ENCODE peak calls at places on chromosomes 4 and X, in eight cellular contexts. A, N, T, W, H, X, D and S are unnamed samples.
A peak's percentile ranks its signal among the peaks of the same experiment; 100 is the strongest.

GRCh38 chr4:18439306-18439705 is 417.8 kb upstream of the LCORL start:
- DNase-seq in W (no peak), A (no peak), N (no peak), X (no peak), H (no peak), T (no peak), D (no peak), S (no peak)

GRCh38 chrX:23790147-23790497 is 7.1 kb downstream of the SAT1 start:
- DNase-seq in H (no peak), A (no peak), X (no peak), T (no peak), D (no peak), W (no peak), N (no peak), S (no peak)

GRCh38 chrX:65587616-65588526 is 53.3 kb upstream of the LAS1L start:
- DNase-seq in T (peak; percentile 16), A (peak; percentile 57), W (peak; percentile 80), D (peak; percentile 86), H (peak; percentile 78), X (no peak), N (peak; percentile 58), S (no peak)

GRCh38 chr4:4502694-4503311 is 39.0 kb downstream of the STX18 start:
- DNase-seq in H (no peak), N (peak; percentile 90), T (no peak), X (no peak), W (no peak), D (no peak), A (peak; percentile 13), S (no peak)

GRCh38 chrX:34873500-34874225 is 68.9 kb upstream of the FAM47B start:
- DNase-seq in D (no peak), A (no peak), H (peak; percentile 25), W (no peak), X (no peak), N (peak; percentile 81), T (no peak), S (no peak)

GRCh38 chrX:85084770-85085393 is 81.2 kb downstream of the APOOL start:
- DNase-seq in T (peak; percentile 8), D (no peak), X (no peak), N (peak; percentile 57), H (peak; percentile 55), W (no peak), A (peak; percentile 23), S (no peak)

GRCh38 chrX:70049925-70050324 is at the start of gene AWAT2:
- DNase-seq in X (no peak), N (no peak), T (no peak), H (peak; percentile 12), D (no peak), A (no peak), W (no peak), S (no peak)

GRCh38 chrX:104330966-104331365 is 76.2 kb upstream of the ESX1 start:
- DNase-seq in A (no peak), T (no peak), D (no peak), X (no peak), N (peak; percentile 54), H (peak; percentile 63), W (no peak), S (no peak)

GRCh38 chr4:55255171-55255570 is 90.9 kb upstream of the SRD5A3 start:
- DNase-seq in D (no peak), T (no peak), X (peak; percentile 8), H (peak; percentile 30), N (peak; percentile 86), A (no peak), W (no peak), S (no peak)

GRCh38 chr4:70722199-70722791 is 531 bp downstream of the RUFY3 start:
- DNase-seq in H (peak; percentile 88), X (no peak), D (no peak), N (peak; percentile 82), A (no peak), T (no peak), W (no peak), S (no peak)

GRCh38 chr4:118773082-118773792 is 62.7 kb downstream of the SEC24D start:
- DNase-seq in N (no peak), T (no peak), X (no peak), D (no peak), A (no peak), W (no peak), H (no peak), S (no peak)

GRCh38 chrX:39195156-39195555 is 393.9 kb downstream of the MID1IP1 start:
- DNase-seq in D (no peak), T (no peak), X (no peak), A (peak; percentile 41), W (no peak), N (no peak), H (no peak), S (no peak)

GRCh38 chr4:128061566-128062536 is 739 bp downstream of the LARP1B start:
- DNase-seq in N (peak; percentile 36), X (no peak), D (peak; percentile 78), H (peak; percentile 20), A (peak; percentile 77), T (no peak), W (peak; percentile 53), S (no peak)

GRCh38 chr4:152168960-152169616 is 366.8 kb downstream of the FBXW7 start:
- DNase-seq in H (no peak), D (no peak), N (no peak), W (no peak), A (no peak), T (no peak), X (no peak), S (no peak)

DNA sequence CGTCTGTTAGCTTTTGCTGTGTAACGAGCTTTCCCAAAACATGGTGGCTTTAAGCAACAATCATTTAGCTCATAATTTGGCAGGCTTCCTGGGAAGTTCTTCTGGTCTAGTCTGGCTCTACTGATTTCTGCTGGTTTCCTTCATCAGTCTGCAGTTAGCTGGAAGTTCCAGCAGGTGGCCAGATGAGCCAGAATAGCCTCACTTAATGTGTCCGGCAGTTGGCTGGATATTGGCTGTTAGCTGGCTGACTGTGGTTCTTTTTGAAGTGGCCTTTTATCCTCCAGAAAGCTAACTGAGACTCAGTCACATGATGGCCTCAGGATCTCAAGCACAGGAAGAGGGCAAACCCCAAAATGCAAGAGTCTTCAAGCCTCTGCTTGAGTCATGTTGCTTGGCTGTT is 34.9 kb downstream of the FTHL17 start:
- DNase-seq in H (peak; percentile 58), D (peak; percentile 30), W (peak; percentile 16), A (peak; percentile 72), N (peak; percentile 68), X (no peak), T (peak; percentile 1), S (no peak)
- TF ChIP-seq CTCF in H (peak; percentile 79), D (peak; percentile 58), W (peak; percentile 65), A (peak; percentile 67), N (peak; percentile 80), X (peak; percentile 69), T (peak; percentile 69), S (peak; percentile 61)

GRCh38 chrX:130111220-130111934 is 1.1 kb upstream of the ELF4 start:
- DNase-seq in T (no peak), A (no peak), N (no peak), D (no peak), W (no peak), H (no peak), X (no peak), S (no peak)
- H3K4me3 ChIP-seq in T (peak overlapping the region; percentile 41), A (no peak overlapping the region), N (peak overlapping the region; percentile 43), D (peak overlapping the region; percentile 88), W (peak overlapping the region; percentile 72), H (peak overlapping the region; percentile 4), X (peak overlapping the region; percentile 29), S (no peak overlapping the region)

GRCh38 chr4:137640838-137641158 is 108.5 kb upstream of the PCDH18 start:
- DNase-seq in X (no peak), H (no peak), D (no peak), N (no peak), A (no peak), W (no peak), T (no peak), S (no peak)
- TF ChIP-seq CTCF in X (no peak), H (no peak), D (no peak), N (no peak), A (no peak), W (no peak), T (no peak), S (no peak)

DNA sequence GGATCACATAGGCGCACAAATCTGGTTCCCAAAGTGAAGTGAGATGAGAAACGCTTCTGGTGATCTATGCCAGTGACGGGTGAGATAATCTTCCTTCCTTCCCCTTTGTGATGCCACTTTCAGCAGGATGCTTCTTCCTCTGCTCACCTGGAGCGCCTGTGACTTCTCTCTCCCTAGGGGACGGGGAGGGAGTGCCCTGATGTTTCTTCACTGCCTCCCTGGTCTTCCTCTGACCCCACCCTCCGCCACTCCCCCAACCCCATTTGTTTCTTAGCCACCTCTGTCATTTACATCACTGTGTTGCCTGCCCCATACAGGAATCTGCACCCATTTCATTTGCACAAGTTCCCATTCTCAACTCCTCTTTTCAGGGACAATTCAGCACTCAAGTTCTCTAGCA is 139.0 kb upstream of the MID1 start:
- DNase-seq in A (no peak), D (no peak), W (no peak), H (no peak), N (no peak), X (no peak), T (no peak), S (no peak)
- H3K4me3 ChIP-seq in A (no peak overlapping the region), D (no peak overlapping the region), W (no peak overlapping the region), H (no peak overlapping the region), N (no peak overlapping the region), X (no peak overlapping the region), T (no peak overlapping the region), S (no peak overlapping the region)

GRCh38 chr4:72300126-72300525 is 268.3 kb downstream of the NPFFR2 start:
- DNase-seq in A (no peak), T (no peak), D (no peak), W (no peak), X (no peak), N (no peak), H (no peak), S (no peak)

GRCh38 chr4:72301759-72302158 is 267.3 kb downstream of the ADAMTS3 start:
- DNase-seq in W (no peak), D (no peak), X (no peak), N (no peak), H (no peak), A (no peak), T (no peak), S (no peak)

GRCh38 chr4:72290737-72291136 is 258.9 kb downstream of the NPFFR2 start:
- DNase-seq in X (no peak), T (no peak), N (no peak), A (no peak), H (no peak), W (no peak), D (no peak), S (no peak)

DNA sequence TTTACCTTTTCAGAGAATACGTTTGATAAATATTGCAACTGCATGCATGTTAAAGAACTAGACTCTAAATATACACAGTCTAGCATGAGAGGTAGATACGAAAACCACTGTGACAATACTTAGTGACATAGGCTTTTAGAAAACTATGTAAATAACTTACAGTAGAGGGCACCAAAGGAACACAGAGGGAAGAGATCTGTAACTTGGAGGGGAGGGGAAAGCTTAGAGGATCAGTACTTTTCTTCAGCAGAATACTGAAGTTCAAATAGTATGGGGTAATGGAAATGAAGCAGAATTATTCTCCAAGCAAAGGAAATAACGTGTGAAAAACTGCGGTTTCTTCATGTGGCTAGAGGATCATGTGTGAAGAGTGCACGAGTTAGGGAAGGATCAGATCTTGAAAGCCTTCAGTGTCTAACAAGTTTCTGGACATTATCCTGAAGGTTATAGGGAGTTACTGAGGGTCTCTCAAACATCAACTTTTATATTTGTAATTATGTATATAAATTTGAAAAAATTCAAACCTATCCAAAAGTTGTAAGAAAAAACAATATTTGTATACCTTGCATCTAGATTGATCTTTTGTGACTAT is 264.3 kb downstream of the NPFFR2 start:
- DNase-seq in W (no peak), N (peak; percentile 84), A (no peak), D (no peak), H (peak; percentile 65), T (peak; percentile 15), X (no peak), S (no peak)
- TF ChIP-seq CTCF in W (peak; percentile 75), N (peak; percentile 70), A (peak; percentile 54), D (peak; percentile 56), H (peak; percentile 74), T (peak; percentile 76), X (peak; percentile 67), S (peak; percentile 70)